ENCODE peak calls at places on chromosomes 4 and X, in six cellular contexts. One of them, this sample, is unnamed.

GRCh38 chr4:168021666-168022065 is 70.7 kb upstream of the ANXA10 start:
- DNase-seq in thoracic aorta: no peak
- DNase-seq in astrocyte of the spinal cord: peak
- DNase-seq in pancreas: no peak
- DNase-seq in mammary epithelial cell: peak
- DNase-seq in fibroblast of lung: peak
- DNase-seq in this sample: no peak

GRCh38 chr4:176753049-176753448 is 39.7 kb downstream of the VEGFC start:
- DNase-seq in thoracic aorta: no peak
- DNase-seq in astrocyte of the spinal cord: peak
- DNase-seq in pancreas: no peak
- DNase-seq in mammary epithelial cell: peak
- DNase-seq in fibroblast of lung: peak
- DNase-seq in this sample: peak

GRCh38 chr4:15690020-15690809 is 8.6 kb downstream of the FAM200B start:
- DNase-seq in thoracic aorta: no peak
- DNase-seq in astrocyte of the spinal cord: peak
- DNase-seq in pancreas: no peak
- DNase-seq in mammary epithelial cell: peak
- DNase-seq in fibroblast of lung: peak
- DNase-seq in this sample: peak

GRCh38 chr4:37890501-37891220 is at the start of gene TBC1D1:
- DNase-seq in thoracic aorta: no peak
- DNase-seq in astrocyte of the spinal cord: no peak
- DNase-seq in pancreas: peak
- DNase-seq in mammary epithelial cell: peak
- DNase-seq in fibroblast of lung: no peak
- DNase-seq in this sample: no peak

GRCh38 chr4:144179152-144179739 is 38.7 kb upstream of the GYPA start:
- DNase-seq in thoracic aorta: no peak
- DNase-seq in astrocyte of the spinal cord: no peak
- DNase-seq in pancreas: no peak
- DNase-seq in mammary epithelial cell: peak
- DNase-seq in fibroblast of lung: no peak
- DNase-seq in this sample: no peak

GRCh38 chr4:17111959-17112659 is 213.7 kb upstream of the LDB2 start:
- DNase-seq in thoracic aorta: no peak
- DNase-seq in astrocyte of the spinal cord: no peak
- DNase-seq in pancreas: no peak
- DNase-seq in mammary epithelial cell: no peak
- DNase-seq in fibroblast of lung: no peak
- DNase-seq in this sample: no peak

GRCh38 chr4:17765514-17766286 is 15.7 kb downstream of the FAM184B start:
- DNase-seq in thoracic aorta: no peak
- DNase-seq in astrocyte of the spinal cord: no peak
- DNase-seq in pancreas: no peak
- DNase-seq in mammary epithelial cell: no peak
- DNase-seq in fibroblast of lung: no peak
- DNase-seq in this sample: no peak

GRCh38 chrX:55056820-55057690 is 17.8 kb upstream of the PAGE2B start:
- DNase-seq in thoracic aorta: no peak
- DNase-seq in astrocyte of the spinal cord: peak
- DNase-seq in pancreas: no peak
- DNase-seq in mammary epithelial cell: no peak
- DNase-seq in fibroblast of lung: peak
- DNase-seq in this sample: no peak

GRCh38 chrX:151902813-151903591 is 9.7 kb upstream of the MAGEA4 start:
- DNase-seq in thoracic aorta: no peak
- DNase-seq in astrocyte of the spinal cord: peak
- DNase-seq in pancreas: no peak
- DNase-seq in mammary epithelial cell: peak
- DNase-seq in fibroblast of lung: peak
- DNase-seq in this sample: peak

GRCh38 chr4:94603170-94603747 is 151.5 kb downstream of the PDLIM5 start:
- DNase-seq in thoracic aorta: peak
- DNase-seq in astrocyte of the spinal cord: peak
- DNase-seq in pancreas: no peak
- DNase-seq in mammary epithelial cell: peak
- DNase-seq in fibroblast of lung: peak
- DNase-seq in this sample: no peak

GRCh38 chrX:22323541-22323940 is 50.8 kb downstream of the CBLL2 start:
- DNase-seq in thoracic aorta: no peak
- DNase-seq in astrocyte of the spinal cord: peak
- DNase-seq in pancreas: no peak
- DNase-seq in mammary epithelial cell: peak
- DNase-seq in fibroblast of lung: peak
- DNase-seq in this sample: no peak

GRCh38 chrX:106919932-106920452 is at the start of gene CLDN2:
- DNase-seq in thoracic aorta: no peak
- DNase-seq in astrocyte of the spinal cord: peak
- DNase-seq in pancreas: no peak
- DNase-seq in mammary epithelial cell: no peak
- DNase-seq in fibroblast of lung: no peak
- DNase-seq in this sample: no peak

GRCh38 chr4:127788517-127788916 is 6.4 kb downstream of the HSPA4L start:
- DNase-seq in thoracic aorta: no peak
- DNase-seq in astrocyte of the spinal cord: no peak
- DNase-seq in pancreas: no peak
- DNase-seq in mammary epithelial cell: peak
- DNase-seq in fibroblast of lung: no peak
- DNase-seq in this sample: no peak
- TF ChIP-seq CTCF in thoracic aorta: no peak
- TF ChIP-seq CTCF in astrocyte of the spinal cord: peak
- TF ChIP-seq CTCF in pancreas: no peak
- TF ChIP-seq CTCF in mammary epithelial cell: peak
- TF ChIP-seq CTCF in fibroblast of lung: peak
- TF ChIP-seq CTCF in this sample: peak

DNA sequence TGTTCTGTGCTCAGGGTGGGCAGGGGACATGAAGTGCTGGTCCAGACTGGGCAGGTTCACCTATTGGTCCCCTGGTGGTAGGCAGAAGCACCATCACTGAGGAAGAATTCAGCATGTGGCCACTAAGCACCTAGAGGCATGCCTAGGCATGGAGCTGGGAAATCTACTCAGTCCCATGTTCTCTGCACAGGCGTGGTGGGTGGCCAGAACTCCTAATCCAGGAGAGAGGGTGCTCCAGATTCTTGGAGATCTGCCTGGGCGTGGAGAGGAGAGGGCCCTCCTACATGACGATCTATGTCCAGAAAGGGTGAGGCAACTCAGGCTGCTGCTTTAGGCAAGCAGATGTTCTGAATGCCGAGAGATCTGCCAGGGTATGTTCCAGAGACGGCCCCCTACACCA is 44.6 kb upstream of the MAGEC2 start:
- DNase-seq in thoracic aorta: no peak
- DNase-seq in astrocyte of the spinal cord: no peak
- DNase-seq in pancreas: no peak
- DNase-seq in mammary epithelial cell: peak
- DNase-seq in fibroblast of lung: no peak
- DNase-seq in this sample: no peak
- H3K4me3 ChIP-seq in thoracic aorta: no peak
- H3K4me3 ChIP-seq in astrocyte of the spinal cord: no peak
- H3K4me3 ChIP-seq in pancreas: no peak
- H3K4me3 ChIP-seq in mammary epithelial cell: no peak
- H3K4me3 ChIP-seq in fibroblast of lung: no peak
- H3K4me3 ChIP-seq in this sample: no peak

GRCh38 chr4:148563684-148564083 is 121.5 kb upstream of the NR3C2 start:
- DNase-seq in thoracic aorta: no peak
- DNase-seq in astrocyte of the spinal cord: no peak
- DNase-seq in pancreas: no peak
- DNase-seq in mammary epithelial cell: no peak
- DNase-seq in fibroblast of lung: no peak
- DNase-seq in this sample: no peak

GRCh38 chr4:148561467-148561866 is 119.3 kb upstream of the NR3C2 start:
- DNase-seq in thoracic aorta: no peak
- DNase-seq in astrocyte of the spinal cord: no peak
- DNase-seq in pancreas: no peak
- DNase-seq in mammary epithelial cell: no peak
- DNase-seq in fibroblast of lung: no peak
- DNase-seq in this sample: no peak

GRCh38 chr4:148557793-148558192 is 115.6 kb upstream of the NR3C2 start:
- DNase-seq in thoracic aorta: no peak
- DNase-seq in astrocyte of the spinal cord: no peak
- DNase-seq in pancreas: no peak
- DNase-seq in mammary epithelial cell: no peak
- DNase-seq in fibroblast of lung: no peak
- DNase-seq in this sample: no peak
- TF ChIP-seq CTCF in thoracic aorta: no peak
- TF ChIP-seq CTCF in astrocyte of the spinal cord: no peak
- TF ChIP-seq CTCF in pancreas: no peak
- TF ChIP-seq CTCF in mammary epithelial cell: no peak
- TF ChIP-seq CTCF in fibroblast of lung: no peak
- TF ChIP-seq CTCF in this sample: no peak

DNA sequence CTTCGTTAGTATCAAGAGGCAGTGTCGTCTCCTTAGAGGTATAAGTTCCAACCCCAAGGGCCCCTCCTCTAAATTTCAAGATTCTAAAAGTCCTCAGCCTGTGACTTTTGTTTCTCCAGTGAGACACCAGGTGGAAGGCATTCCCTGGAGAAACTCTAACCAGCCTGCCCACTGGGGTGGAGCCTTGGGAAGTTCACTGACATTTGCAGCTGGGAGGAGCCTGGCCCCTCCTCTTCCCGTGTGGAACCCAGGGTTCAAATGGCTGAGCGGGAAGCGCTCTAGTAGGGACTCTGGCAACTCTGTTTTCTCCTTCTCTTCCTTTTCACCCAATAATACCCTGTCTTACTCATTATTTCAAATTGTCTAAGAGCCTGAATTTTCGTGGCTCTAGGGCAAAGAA is 325.0 kb downstream of the TLL1 start:
- DNase-seq in thoracic aorta: no peak
- DNase-seq in astrocyte of the spinal cord: no peak
- DNase-seq in pancreas: no peak
- DNase-seq in mammary epithelial cell: no peak
- DNase-seq in fibroblast of lung: no peak
- DNase-seq in this sample: no peak
- H3K4me3 ChIP-seq in thoracic aorta: no peak
- H3K4me3 ChIP-seq in astrocyte of the spinal cord: no peak
- H3K4me3 ChIP-seq in pancreas: no peak
- H3K4me3 ChIP-seq in mammary epithelial cell: no peak
- H3K4me3 ChIP-seq in fibroblast of lung: no peak
- H3K4me3 ChIP-seq in this sample: no peak

This sample was measured in AG04449.